ENCODE peak calls at places on chromosomes 5 and 9, in four cellular contexts. Z, I, O and C are unnamed samples.

GRCh38 chr5:155616779-155617392 is 603.3 kb downstream of the KIF4B start:
- DNase-seq in O (peak; percentile 6), Z (no peak), I (peak; percentile 77), C (peak; percentile 60)

GRCh38 chr5:147530801-147531389 is 21.0 kb upstream of the DPYSL3 start:
- DNase-seq in I (no peak), Z (peak; percentile 72), O (peak; percentile 53), C (no peak)

GRCh38 chr5:165227515-165227914 is 1722.1 kb downstream of the MAT2B start:
- DNase-seq in I (peak; percentile 28), Z (no peak), O (no peak), C (no peak)

GRCh38 chr5:116487045-116487444 is 87.6 kb downstream of the SEMA6A start:
- DNase-seq in I (no peak), O (no peak), Z (no peak), C (no peak)

GRCh38 chr9:133113928-133114351 is 7.1 kb downstream of the RALGDS start:
- DNase-seq in I (peak; percentile 90), Z (no peak), O (no peak), C (no peak)

GRCh38 chr5:133931546-133931945 is 36.9 kb downstream of the C5orf15 start:
- DNase-seq in Z (no peak), O (no peak), I (no peak), C (no peak)

GRCh38 chr9:129469988-129470316 is 150.9 kb downstream of the C9orf50 start:
- DNase-seq in I (no peak), Z (no peak), O (no peak), C (no peak)

GRCh38 chr9:82424599-82424998 is 436.0 kb downstream of the SPATA31D1 start:
- DNase-seq in Z (no peak), O (no peak), I (no peak), C (no peak)

GRCh38 chr5:64767959-64768357 is 533 bp downstream of the SREK1IP1 start:
- DNase-seq in I (peak; percentile 9), Z (no peak), O (no peak), C (peak; percentile 26)

GRCh38 chr5:116733995-116734716 is 159.5 kb upstream of the SEMA6A start:
- DNase-seq in Z (no peak), I (peak; percentile 48), O (no peak), C (no peak)

GRCh38 chr5:82142217-82142841 is 135.8 kb downstream of the RPS23 start:
- DNase-seq in I (no peak), Z (no peak), O (no peak), C (no peak)

GRCh38 chr9:85892406-85892805 is 48.5 kb upstream of the NAA35 start:
- DNase-seq in Z (no peak), I (no peak), O (no peak), C (no peak)

GRCh38 chr9:86534572-86535258 is 180.5 kb upstream of the TUT7 start:
- DNase-seq in Z (peak; percentile 34), I (no peak), O (no peak), C (no peak)

GRCh38 chr9:26893030-26893676 is 551 bp upstream of the CAAP1 start:
- DNase-seq in Z (no peak), O (no peak), I (no peak), C (no peak)

GRCh38 chr5:149358294-149358651 is 427 bp downstream of the PCYOX1L start:
- DNase-seq in O (no peak), I (peak; percentile 41), Z (no peak), C (no peak)

GRCh38 chr5:39167141-39167972 is 52.0 kb downstream of the FYB1 start:
- DNase-seq in O (no peak), I (no peak), Z (no peak), C (no peak)

GRCh38 chr9:17611921-17612320 is 33.1 kb downstream of the SH3GL2 start:
- DNase-seq in O (no peak), I (no peak), Z (no peak), C (no peak)

GRCh38 chr9:117188394-117188793 is 226.5 kb downstream of the ASTN2 start:
- DNase-seq in O (no peak), Z (no peak), I (no peak), C (no peak)

GRCh38 chr5:2948875-2949274 is 197.4 kb upstream of the IRX2 start:
- DNase-seq in I (no peak), O (no peak), Z (no peak), C (no peak)

GRCh38 chr5:87136096-87136495 is 131.6 kb upstream of the RASA1 start:
- DNase-seq in I (no peak), O (no peak), Z (no peak), C (no peak)

GRCh38 chr9:86655147-86655546 is 292.2 kb downstream of the GAS1 start:
- DNase-seq in I (no peak), O (no peak), Z (no peak), C (no peak)

GRCh38 chr5:15850939-15851341 is 328.7 kb downstream of the MARCHF11 start:
- DNase-seq in O (no peak), Z (no peak), I (no peak), C (no peak)

GRCh38 chr9:32456564-32456963 is 69.4 kb downstream of the RIGI start:
- DNase-seq in O (no peak), Z (no peak), I (no peak), C (no peak)

GRCh38 chr9:116574027-116574679 is 113.0 kb upstream of the TRIM32 start:
- DNase-seq in I (peak; percentile 29), O (no peak), Z (no peak), C (no peak)

GRCh38 chr9:94554439-94555331 is at the start of gene PCAT7:
- DNase-seq in I (peak; percentile 85), O (peak; percentile 66), Z (no peak), C (no peak)

GRCh38 chr5:14107536-14107935 is 35.6 kb upstream of the TRIO start:
- DNase-seq in I (no peak), Z (no peak), O (no peak), C (no peak)